ENCODE peak calls at places on chromosomes 2 and 18, in eight cellular contexts. J is NCI-H446 treated with DMSO at 0.1 percent for 48 hours, Y is HFF-Myc, Z is nucleus accumbens, M is ACHN, P is cerebellar nuclear complex, N is left ventricle myocardium inferior, H is H54. I is an unnamed sample.

GRCh38 chr2:149365826-149366583 is 35.6 kb downstream of the LYPD6 start:
- DNase-seq in J (no peak), Y (no peak), Z (no peak), M (no peak), P (no peak), N (no peak), H (no peak), I (peak)

GRCh38 chr2:6932833-6933232 is 15.6 kb downstream of the RNF144A start:
- DNase-seq in J (no peak), Y (no peak), Z (no peak), M (no peak), P (no peak), N (no peak), H (no peak), I (no peak)

GRCh38 chr2:132690664-132691303 is 20.8 kb upstream of the LYPD1 start:
- DNase-seq in J (no peak), Y (no peak), Z (no peak), M (no peak), P (no peak), N (no peak), H (no peak), I (no peak)

GRCh38 chr2:127525692-127526141 is 572 bp downstream of the IWS1 start:
- DNase-seq in J (no peak), Y (no peak), Z (no peak), M (peak), P (no peak), N (no peak), H (no peak), I (no peak)

GRCh38 chr2:70986499-70987189 is 8.0 kb downstream of the TEX261 start:
- DNase-seq in J (no peak), Y (no peak), Z (no peak), M (no peak), P (no peak), N (no peak), H (no peak), I (no peak)

GRCh38 chr2:119282966-119283511 is 59.4 kb downstream of the STEAP3 start:
- DNase-seq in J (peak), Y (no peak), Z (peak), M (no peak), P (peak), N (peak), H (no peak), I (no peak)

GRCh38 chr18:10015288-10015701 is 101.5 kb downstream of the VAPA start:
- DNase-seq in J (no peak), Y (no peak), Z (no peak), M (no peak), P (no peak), N (no peak), H (no peak), I (no peak)

GRCh38 chr2:161273038-161273760 is 35.0 kb upstream of the PSMD14 start:
- DNase-seq in J (peak), Y (peak), Z (no peak), M (peak), P (no peak), N (no peak), H (no peak), I (peak)

GRCh38 chr2:156405586-156405985 is 30.6 kb upstream of the GPD2 start:
- DNase-seq in J (no peak), Y (no peak), Z (no peak), M (no peak), P (no peak), N (no peak), H (no peak), I (peak)

GRCh38 chr2:128452536-128453530 is 134.2 kb upstream of the HS6ST1 start:
- DNase-seq in J (no peak), Y (no peak), Z (no peak), M (no peak), P (no peak), N (no peak), H (no peak), I (no peak)

GRCh38 chr18:48735070-48735676 is 196.3 kb downstream of the CTIF start:
- DNase-seq in J (no peak), Y (no peak), Z (no peak), M (no peak), P (no peak), N (no peak), H (peak), I (no peak)

GRCh38 chr2:173326806-173327205 is 27.9 kb upstream of the CDCA7 start:
- DNase-seq in J (no peak), Y (no peak), Z (no peak), M (no peak), P (no peak), N (no peak), H (no peak), I (no peak)

GRCh38 chr2:129849559-129850160 is 129.8 kb upstream of the RAB6C start:
- DNase-seq in J (peak), Y (peak), Z (no peak), M (peak), P (no peak), N (no peak), H (peak), I (peak)

GRCh38 chr2:25078171-25079049 is 36.5 kb downstream of the EFR3B start:
- DNase-seq in J (peak), Y (no peak), Z (no peak), M (peak), P (peak), N (no peak), H (peak), I (peak)

GRCh38 chr2:200905618-200906296 is 16.6 kb downstream of the NIF3L1 start:
- DNase-seq in J (peak), Y (peak), Z (no peak), M (peak), P (peak), N (peak), H (peak), I (peak)

GRCh38 chr2:211033765-211034164 is 477.4 kb downstream of the CPS1 start:
- DNase-seq in J (peak), Y (no peak), Z (no peak), M (peak), P (no peak), N (no peak), H (no peak), I (peak)

GRCh38 chr18:5251117-5251516 is 44.4 kb downstream of the ZBTB14 start:
- DNase-seq in J (no peak), Y (no peak), Z (no peak), M (no peak), P (no peak), N (no peak), H (no peak), I (no peak)

GRCh38 chr2:140539506-140539905 is 1591.3 kb downstream of the LRP1B start:
- DNase-seq in J (no peak), Y (no peak), Z (no peak), M (no peak), P (no peak), N (no peak), H (no peak), I (no peak)

GRCh38 chr2:181380581-181380980 is 76.6 kb upstream of the ITGA4 start:
- DNase-seq in J (no peak), Y (no peak), Z (no peak), M (no peak), P (no peak), N (peak), H (no peak), I (no peak)

GRCh38 chr2:215419113-215419512 is 16.8 kb downstream of the FN1 start:
- DNase-seq in J (no peak), Y (no peak), Z (no peak), M (no peak), P (no peak), N (no peak), H (no peak), I (no peak)

GRCh38 chr2:189610700-189611099 is 30.1 kb upstream of the SLC40A1 start:
- DNase-seq in J (no peak), Y (no peak), Z (no peak), M (no peak), P (no peak), N (no peak), H (no peak), I (no peak)

GRCh38 chr2:3959372-3959771 is 256.0 kb downstream of the DCDC2C start:
- DNase-seq in J (no peak), Y (no peak), Z (no peak), M (peak), P (no peak), N (no peak), H (peak), I (peak)

GRCh38 chr18:67144342-67144741 is 372.2 kb downstream of the DSEL start:
- DNase-seq in J (no peak), Y (no peak), Z (no peak), M (no peak), P (no peak), N (no peak), H (no peak), I (no peak)

GRCh38 chr18:8389391-8390340 is 219.6 kb upstream of the RAB12 start:
- DNase-seq in J (no peak), Y (peak), Z (no peak), M (peak), P (no peak), N (peak), H (peak), I (peak)

GRCh38 chr2:37456479-37456878 is 112.0 kb downstream of the QPCT start:
- DNase-seq in J (peak), Y (no peak), Z (no peak), M (no peak), P (no peak), N (no peak), H (no peak), I (no peak)

GRCh38 chr2:214410918-214411554 is at the start of gene VWC2L:
- DNase-seq in J (peak), Y (peak), Z (peak), M (peak), P (no peak), N (peak), H (peak), I (peak)

GRCh38 chr2:191303349-191304005 is 58.3 kb downstream of the MYO1B start:
- DNase-seq in J (peak), Y (no peak), Z (no peak), M (no peak), P (no peak), N (no peak), H (no peak), I (no peak)

GRCh38 chr2:53994735-53995538 is 24.1 kb upstream of the PSME4 start:
- DNase-seq in J (no peak), Y (no peak), Z (no peak), M (no peak), P (no peak), N (no peak), H (no peak), I (no peak)

GRCh38 chr2:7773362-7773973 is 856.3 kb downstream of the RNF144A start:
- DNase-seq in J (no peak), Y (no peak), Z (no peak), M (no peak), P (no peak), N (no peak), H (no peak), I (peak)

GRCh38 chr18:70373062-70373519 is 84.2 kb downstream of the SOCS6 start:
- DNase-seq in J (no peak), Y (peak), Z (no peak), M (no peak), P (no peak), N (no peak), H (no peak), I (peak)

GRCh38 chr2:111652038-111652437 is 232.0 kb downstream of the ANAPC1 start:
- DNase-seq in J (no peak), Y (no peak), Z (no peak), M (peak), P (no peak), N (no peak), H (no peak), I (no peak)

GRCh38 chr2:55418072-55418471 is 1.6 kb downstream of the CCDC88A start:
- DNase-seq in J (no peak), Y (no peak), Z (no peak), M (peak), P (no peak), N (no peak), H (no peak), I (no peak)

GRCh38 chr2:98445708-98446577 is 1.3 kb downstream of the INPP4A start:
- DNase-seq in J (peak), Y (no peak), Z (no peak), M (no peak), P (peak), N (no peak), H (no peak), I (peak)

GRCh38 chr18:31741096-31741735 is 19.5 kb downstream of the SLC25A52 start:
- DNase-seq in J (no peak), Y (peak), Z (no peak), M (peak), P (no peak), N (no peak), H (no peak), I (peak)

GRCh38 chr2:43300222-43300621 is 73.8 kb upstream of the ZFP36L2 start:
- DNase-seq in J (no peak), Y (no peak), Z (no peak), M (no peak), P (no peak), N (no peak), H (no peak), I (no peak)